ENCODE peak calls at places on chromosome 4, in five cellular contexts. J is GM03348; G is stimulated activated CD4-positive, alpha-beta T cell treated with anti-CD3 and anti-CD28 coated beads, Interleukin-15, amount 100 ng/mL, for 48 hours; W is B cell; X is cardiac fibroblast. S is an unnamed sample.

GRCh38 chr4:8051644-8052043 is 107.0 kb downstream of the ABLIM2 start:
- DNase-seq in W (no peak), X (no peak), G (no peak), J (no peak), S (no peak)

GRCh38 chr4:139734875-139735380 is 69.3 kb downstream of the MGST2 start:
- DNase-seq in W (peak), G (peak), J (peak), X (peak), S (no peak)

GRCh38 chr4:152944678-152945320 is 8.7 kb downstream of the FHDC1 start:
- DNase-seq in X (no peak), J (no peak), G (no peak), W (no peak), S (no peak)

GRCh38 chr4:7366180-7366957 is 68.4 kb downstream of the PSAPL1 start:
- DNase-seq in W (peak), J (no peak), X (no peak), G (no peak), S (no peak)

GRCh38 chr4:116400480-116400879 is 684.9 kb downstream of the TRAM1L1 start:
- DNase-seq in W (no peak), X (no peak), J (no peak), G (no peak), S (peak)

GRCh38 chr4:125849869-125850268 is 535.1 kb downstream of the FAT4 start:
- DNase-seq in J (peak), X (peak), W (no peak), G (no peak), S (no peak)

GRCh38 chr4:13024147-13025105 is 459.7 kb downstream of the RAB28 start:
- DNase-seq in J (no peak), W (no peak), X (no peak), G (no peak), S (no peak)

GRCh38 chr4:125390126-125390525 is 75.4 kb downstream of the FAT4 start:
- DNase-seq in J (peak), G (no peak), X (peak), W (no peak), S (no peak)

GRCh38 chr4:188002751-188003150 is 7.2 kb downstream of the ZFP42 start:
- DNase-seq in W (no peak), G (no peak), J (no peak), X (no peak), S (no peak)

GRCh38 chr4:16289872-16290554 is 63.7 kb upstream of the TAPT1 start:
- DNase-seq in X (peak), J (peak), G (no peak), W (no peak), S (peak)

GRCh38 chr4:77196866-77197265 is 39.9 kb downstream of the CCNG2 start:
- DNase-seq in J (no peak), W (peak), G (no peak), X (no peak), S (no peak)

GRCh38 chr4:152515678-152516077 is 20.2 kb downstream of the FBXW7 start:
- DNase-seq in X (peak), G (no peak), W (no peak), J (peak), S (no peak)

S was measured in HCT116.